ENCODE peak calls at places on chromosomes 11 and 22, in nine cellular contexts. B is astrocyte, Q is tibial nerve, F is IMR-90, D is ovary, O is adrenal gland, J is bronchial epithelial cell, E is kidney epithelial cell, G is pancreas. T is an unnamed sample.
A peak's percentile ranks its signal among the peaks of the same experiment; 100 is the strongest.

GRCh38 chr11:62546937-62547625 is 475 bp upstream of the AHNAK start:
- DNase-seq in F (peak; percentile 49), B (no peak), D (peak; percentile 67), O (no peak), Q (no peak), G (no peak), E (no peak), J (peak; percentile 78), T (no peak)

GRCh38 chr11:122735031-122735430 is 79.5 kb downstream of the UBASH3B start:
- DNase-seq in B (no peak), Q (no peak), D (no peak), F (no peak), G (no peak), J (no peak), O (no peak), E (no peak), T (no peak)

GRCh38 chr11:44095506-44096359 is at the start of gene EXT2:
- DNase-seq in O (peak; percentile 89), B (peak; percentile 52), F (peak; percentile 76), E (peak; percentile 34), Q (peak; percentile 72), J (peak; percentile 56), G (peak; percentile 83), D (peak; percentile 92), T (peak; percentile 68)

GRCh38 chr11:120808616-120809050 is 215.3 kb upstream of the TBCEL start:
- DNase-seq in D (no peak), J (no peak), E (no peak), F (no peak), O (no peak), G (no peak), Q (no peak), B (no peak), T (no peak)

GRCh38 chr11:25981998-25982397 is 349.9 kb upstream of the ANO3 start:
- DNase-seq in Q (no peak), D (peak; percentile 18), E (peak; percentile 14), J (peak; percentile 72), F (peak; percentile 77), G (no peak), B (peak; percentile 29), O (peak; percentile 15), T (peak; percentile 52)

GRCh38 chr11:61828629-61829407 is 718 bp downstream of the FADS2 start:
- DNase-seq in J (peak; percentile 13), G (peak; percentile 56), F (no peak), B (peak; percentile 14), E (no peak), O (peak; percentile 82), D (peak; percentile 59), Q (no peak), T (no peak)

GRCh38 chr22:38921126-38921525 is 36.3 kb upstream of the APOBEC3A start:
- DNase-seq in G (peak; percentile 95), B (no peak), E (no peak), Q (no peak), D (no peak), F (no peak), J (peak; percentile 74), O (no peak), T (no peak)

GRCh38 chr22:46592390-46592872 is 27.8 kb upstream of the GRAMD4 start:
- DNase-seq in B (peak; percentile 89), D (no peak), E (peak; percentile 43), Q (no peak), O (no peak), J (no peak), F (peak; percentile 71), G (no peak), T (peak; percentile 77)

GRCh38 chr11:92751594-92751993 is 217.9 kb upstream of the MTNR1B start:
- DNase-seq in O (no peak), F (no peak), J (no peak), E (no peak), D (no peak), B (no peak), Q (no peak), G (peak; percentile 55), T (no peak)

DNA sequence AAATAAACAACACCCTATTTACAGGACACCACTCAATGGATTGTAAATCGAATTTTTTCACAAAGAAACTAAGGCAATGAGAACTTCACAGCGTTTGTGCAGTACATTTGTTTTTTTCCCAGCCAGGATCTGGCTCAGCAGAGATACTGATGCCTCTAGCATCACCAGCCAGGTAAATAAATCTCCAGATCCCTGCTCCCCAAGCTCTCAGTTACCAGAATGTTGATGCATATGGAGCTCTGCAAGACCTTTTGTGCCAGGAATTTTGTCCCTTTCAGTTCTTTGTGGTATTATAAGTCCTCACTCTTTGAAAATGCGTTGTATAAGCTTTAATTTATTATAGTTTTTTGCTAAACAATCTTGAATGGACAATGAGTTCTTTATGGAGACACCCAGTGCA is 137.6 kb downstream of the MSANTD4 start:
- DNase-seq in G (no peak), Q (no peak), F (no peak), D (no peak), E (no peak), J (no peak), B (no peak), O (no peak), T (no peak)
- TF ChIP-seq CTCF in G (no peak), Q (no peak), F (no peak), D (no peak), E (no peak), J (no peak), B (no peak), O (no peak), T (no peak)

GRCh38 chr11:128324531-128325141 is 262.7 kb downstream of the ETS1 start:
- DNase-seq in B (no peak), D (no peak), Q (no peak), F (no peak), J (no peak), E (no peak), G (no peak), O (peak; percentile 20), T (no peak)
- H3K27me3 ChIP-seq in B (no peaks in the 10 kb centered on the region), D (no peaks in the 10 kb centered on the region), Q (no peaks in the 10 kb centered on the region), F (no peaks in the 10 kb centered on the region), J (no peaks in the 10 kb centered on the region), E (no peaks in the 10 kb centered on the region), G (no peaks in the 10 kb centered on the region), O (no peaks in the 10 kb centered on the region), T (no peaks in the 10 kb centered on the region)

DNA sequence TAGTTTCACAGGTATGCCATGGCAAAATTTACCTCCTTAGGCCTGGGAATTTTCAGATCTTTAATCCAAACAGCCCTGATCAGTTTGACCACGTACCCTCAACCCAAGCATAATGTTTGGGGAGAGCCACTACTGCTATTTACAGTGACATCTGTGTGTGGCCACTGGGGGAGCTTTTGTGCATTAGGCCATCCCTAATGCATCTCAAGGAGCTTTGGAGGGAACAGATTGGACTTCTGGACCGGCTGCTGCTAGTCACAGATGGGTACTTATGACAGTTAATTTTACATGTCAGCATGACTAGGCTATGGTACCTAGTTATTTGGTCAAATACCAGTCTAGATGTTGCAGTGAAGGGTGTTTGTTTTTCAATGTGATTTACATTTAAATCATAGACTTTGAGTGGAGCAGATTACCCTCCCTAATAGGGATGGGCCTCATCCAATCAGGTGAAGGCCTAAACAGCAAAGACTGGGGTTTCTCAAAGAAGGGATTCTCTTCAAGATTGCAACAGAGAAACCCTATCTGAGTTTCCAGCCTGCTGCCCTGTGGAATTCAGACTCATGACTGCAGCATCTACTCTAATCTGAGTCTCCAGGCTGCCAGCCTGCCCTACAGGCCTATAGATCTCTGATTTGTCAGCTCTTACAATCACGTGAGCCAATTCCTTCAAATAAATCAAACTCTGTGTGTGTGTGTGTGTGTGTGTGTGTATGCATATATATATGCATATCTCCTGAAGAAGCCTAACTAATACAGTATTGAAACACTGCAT is 37.9 kb upstream of the GALNT18 start:
- DNase-seq in Q (no peak), J (no peak), F (no peak), G (no peak), O (no peak), B (no peak), E (no peak), D (no peak), T (no peak)
- TF ChIP-seq CTCF in Q (no peak), J (peak; percentile 30), F (no peak), G (no peak), O (peak; percentile 17), B (peak; percentile 12), E (peak; percentile 26), D (no peak), T (peak; percentile 42)

GRCh38 chr11:112465433-112466024 is 204.9 kb upstream of the PLET1 start:
- DNase-seq in D (no peak), F (no peak), J (no peak), O (no peak), G (no peak), B (no peak), E (peak; percentile 12), Q (no peak), T (no peak)

GRCh38 chr11:112464949-112465348 is 204.3 kb upstream of the PLET1 start:
- DNase-seq in D (no peak), Q (no peak), E (no peak), J (no peak), G (no peak), F (no peak), O (no peak), B (no peak), T (no peak)

GRCh38 chr11:112469376-112469775 is 208.7 kb upstream of the PLET1 start:
- DNase-seq in J (no peak), E (no peak), D (no peak), B (no peak), Q (no peak), G (no peak), O (no peak), F (no peak), T (no peak)

GRCh38 chr11:112467721-112468120 is 207.1 kb upstream of the PLET1 start:
- DNase-seq in G (no peak), J (no peak), Q (no peak), E (no peak), F (no peak), B (no peak), D (no peak), O (no peak), T (no peak)

DNA sequence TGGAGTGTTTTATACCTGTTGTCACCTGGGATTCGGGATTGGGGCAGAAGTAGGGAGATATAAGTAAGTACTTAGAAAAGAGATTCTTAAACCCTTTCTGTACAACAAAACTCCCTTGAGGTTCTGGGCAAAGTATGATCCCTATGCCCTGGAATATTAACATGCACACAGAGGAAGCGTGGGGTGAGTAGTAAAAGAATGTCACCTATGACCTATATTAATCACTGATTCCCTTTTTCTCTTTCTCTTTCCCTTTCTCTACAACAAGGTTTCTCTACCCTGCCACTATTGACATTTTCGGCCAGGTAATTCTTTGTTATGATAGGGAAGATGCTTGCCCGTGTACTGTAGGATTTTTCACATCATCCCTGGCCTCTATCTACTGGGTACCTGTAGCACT is 209.7 kb upstream of the PLET1 start:
- DNase-seq in J (peak; percentile 71), F (peak; percentile 4), E (no peak), D (no peak), Q (no peak), B (no peak), G (no peak), O (no peak), T (no peak)
- H3K27me3 ChIP-seq in J (no peaks in the 10 kb centered on the region), F (peaks cover 15% of the 10 kb centered on the region), E (no peaks in the 10 kb centered on the region), D (no peaks in the 10 kb centered on the region), Q (peaks cover 11% of the 10 kb centered on the region), B (peaks cover 4% of the 10 kb centered on the region), G (no peaks in the 10 kb centered on the region), O (no peaks in the 10 kb centered on the region), T (no peaks in the 10 kb centered on the region)